ENCODE peak calls at places on chromosome 6, in ten cellular contexts. O is A549, B is cardiac muscle cell, M is psoas muscle, R is heart right ventricle, Y is Caco-2, Z is transverse colon, T is progenitor cell of endocrine pancreas, W is GM06990, P is epithelial cell of esophagus. A is an unnamed sample.

GRCh38 chr6:52417675-52418111 is 2.4 kb upstream of the EFHC1 start:
- DNase-seq in O (peak), B (no peak), M (no peak), R (no peak), Y (no peak), Z (no peak), T (no peak), W (no peak), P (peak), A (no peak)

GRCh38 chr6:48236375-48236774 is 125.4 kb upstream of the PTCHD4 start:
- DNase-seq in O (no peak), B (no peak), M (no peak), R (no peak), Y (no peak), Z (no peak), T (no peak), W (no peak), P (no peak), A (no peak)

GRCh38 chr6:51025082-51025777 is 206.6 kb downstream of the TFAP2B start:
- DNase-seq in O (no peak), B (no peak), M (peak), R (no peak), Y (no peak), Z (no peak), T (no peak), W (no peak), P (peak), A (no peak)

GRCh38 chr6:41551086-41551702 is 5.0 kb downstream of the FOXP4 start:
- DNase-seq in O (no peak), B (peak), M (no peak), R (no peak), Y (no peak), Z (no peak), T (no peak), W (no peak), P (no peak), A (no peak)

GRCh38 chr6:487956-488355 is 96.4 kb downstream of the IRF4 start:
- DNase-seq in O (no peak), B (no peak), M (no peak), R (no peak), Y (no peak), Z (peak), T (no peak), W (no peak), P (no peak), A (peak)

GRCh38 chr6:55694148-55694547 is 115.2 kb upstream of the HMGCLL1 start:
- DNase-seq in O (peak), B (peak), M (no peak), R (no peak), Y (no peak), Z (no peak), T (no peak), W (no peak), P (peak), A (no peak)

GRCh38 chr6:18034798-18035202 is 47.4 kb upstream of the KIF13A start:
- DNase-seq in O (peak), B (no peak), M (no peak), R (no peak), Y (no peak), Z (peak), T (no peak), W (no peak), P (no peak), A (no peak)

GRCh38 chr6:96755096-96755495 is 82.2 kb downstream of the GPR63 start:
- DNase-seq in O (no peak), B (no peak), M (no peak), R (no peak), Y (no peak), Z (no peak), T (no peak), W (no peak), P (no peak), A (no peak)

GRCh38 chr6:7238900-7239589 is 74.0 kb downstream of the SSR1 start:
- DNase-seq in O (peak), B (peak), M (peak), R (peak), Y (peak), Z (peak), T (peak), W (peak), P (peak), A (peak)

GRCh38 chr6:142045380-142046270 is 87.1 kb upstream of the GJE1 start:
- DNase-seq in O (peak), B (peak), M (no peak), R (no peak), Y (peak), Z (no peak), T (no peak), W (no peak), P (peak), A (no peak)

GRCh38 chr6:56752009-56752408 is 109.3 kb upstream of the DST start:
- DNase-seq in O (no peak), B (no peak), M (no peak), R (no peak), Y (no peak), Z (no peak), T (no peak), W (no peak), P (peak), A (no peak)

GRCh38 chr6:106187424-106187982 is 101.4 kb downstream of the PRDM1 start:
- DNase-seq in O (no peak), B (no peak), M (no peak), R (no peak), Y (no peak), Z (no peak), T (no peak), W (no peak), P (no peak), A (no peak)

GRCh38 chr6:136031982-136032381 is 180.5 kb downstream of the PDE7B start:
- DNase-seq in O (peak), B (peak), M (no peak), R (no peak), Y (peak), Z (no peak), T (no peak), W (no peak), P (peak), A (no peak)

GRCh38 chr6:157471895-157472686 is 91.1 kb downstream of the ZDHHC14 start:
- DNase-seq in O (no peak), B (no peak), M (no peak), R (no peak), Y (no peak), Z (no peak), T (no peak), W (no peak), P (no peak), A (no peak)

GRCh38 chr6:136520520-136520919 is 29.7 kb downstream of the MAP7 start:
- DNase-seq in O (no peak), B (no peak), M (no peak), R (no peak), Y (no peak), Z (no peak), T (no peak), W (no peak), P (peak), A (no peak)

GRCh38 chr6:55826941-55827340 is 48.4 kb downstream of the BMP5 start:
- DNase-seq in O (no peak), B (peak), M (no peak), R (no peak), Y (no peak), Z (no peak), T (no peak), W (no peak), P (peak), A (no peak)

GRCh38 chr6:33136310-33136895 is 55.9 kb downstream of the COL11A2 start:
- DNase-seq in O (no peak), B (no peak), M (no peak), R (no peak), Y (no peak), Z (no peak), T (no peak), W (no peak), P (no peak), A (no peak)

GRCh38 chr6:119314894-119315272 is 34.7 kb downstream of the MAN1A1 start:
- DNase-seq in O (no peak), B (no peak), M (no peak), R (no peak), Y (no peak), Z (no peak), T (no peak), W (no peak), P (no peak), A (no peak)

GRCh38 chr6:44627091-44627878 is 239.8 kb downstream of the CDC5L start:
- DNase-seq in O (no peak), B (no peak), M (peak), R (peak), Y (no peak), Z (peak), T (no peak), W (no peak), P (no peak), A (no peak)

GRCh38 chr6:116215414-116215813 is 38.5 kb downstream of the TSPYL4 start:
- DNase-seq in O (no peak), B (no peak), M (no peak), R (no peak), Y (no peak), Z (no peak), T (no peak), W (no peak), P (peak), A (no peak)

GRCh38 chr6:6674872-6675271 is 86.4 kb downstream of the LY86 start:
- DNase-seq in O (no peak), B (peak), M (no peak), R (no peak), Y (no peak), Z (no peak), T (no peak), W (no peak), P (peak), A (no peak)

GRCh38 chr6:5085638-5086293 is 625 bp downstream of the PPP1R3G start:
- DNase-seq in O (peak), B (peak), M (peak), R (peak), Y (peak), Z (peak), T (peak), W (peak), P (peak), A (no peak)

GRCh38 chr6:149271348-149272340 is 45.9 kb upstream of the TAB2 start:
- DNase-seq in O (no peak), B (no peak), M (no peak), R (no peak), Y (no peak), Z (peak), T (no peak), W (peak), P (no peak), A (peak)

GRCh38 chr6:79801362-79801761 is 146.0 kb downstream of the ELOVL4 start:
- DNase-seq in O (no peak), B (no peak), M (no peak), R (no peak), Y (no peak), Z (no peak), T (no peak), W (no peak), P (no peak), A (no peak)

GRCh38 chr6:2921520-2922115 is 18.5 kb upstream of the SERPINB9 start:
- DNase-seq in O (no peak), B (no peak), M (no peak), R (no peak), Y (no peak), Z (no peak), T (no peak), W (no peak), P (no peak), A (no peak)

GRCh38 chr6:45657243-45657642 is 279.5 kb upstream of the SUPT3H start:
- DNase-seq in O (no peak), B (no peak), M (no peak), R (no peak), Y (no peak), Z (no peak), T (no peak), W (no peak), P (no peak), A (no peak)

GRCh38 chr6:33018904-33019303 is 9.5 kb upstream of the HLA-DOA start:
- DNase-seq in O (no peak), B (no peak), M (peak), R (no peak), Y (no peak), Z (peak), T (no peak), W (peak), P (peak), A (no peak)

DNA sequence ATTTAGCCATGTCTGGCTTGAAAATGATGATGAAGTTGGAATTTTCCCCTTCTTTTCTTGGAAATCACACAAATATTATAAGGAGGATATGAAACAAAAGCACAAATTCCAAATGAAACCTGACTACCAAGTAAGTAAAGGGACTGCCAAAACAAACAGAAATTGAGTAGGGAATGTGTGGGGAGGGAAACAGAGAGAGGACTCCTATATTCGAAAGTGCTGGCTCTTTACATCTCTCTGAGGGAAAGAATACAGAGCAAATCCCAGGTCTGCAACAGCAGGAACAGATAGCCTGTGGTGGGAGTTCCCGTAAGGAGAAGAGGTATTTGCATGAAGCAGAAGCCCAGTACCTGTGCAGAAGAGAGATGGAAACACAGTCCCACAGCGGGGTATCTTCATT is 583.7 kb downstream of the EPM2A start:
- DNase-seq in O (no peak), B (no peak), M (no peak), R (no peak), Y (no peak), Z (no peak), T (no peak), W (no peak), P (no peak), A (no peak)
- TF ChIP-seq CTCF in O (no peak), B (no peak), M (no peak), R (no peak), Y (no peak), Z (no peak), T (no peak), W (no peak), P (no peak), A (no peak)

DNA sequence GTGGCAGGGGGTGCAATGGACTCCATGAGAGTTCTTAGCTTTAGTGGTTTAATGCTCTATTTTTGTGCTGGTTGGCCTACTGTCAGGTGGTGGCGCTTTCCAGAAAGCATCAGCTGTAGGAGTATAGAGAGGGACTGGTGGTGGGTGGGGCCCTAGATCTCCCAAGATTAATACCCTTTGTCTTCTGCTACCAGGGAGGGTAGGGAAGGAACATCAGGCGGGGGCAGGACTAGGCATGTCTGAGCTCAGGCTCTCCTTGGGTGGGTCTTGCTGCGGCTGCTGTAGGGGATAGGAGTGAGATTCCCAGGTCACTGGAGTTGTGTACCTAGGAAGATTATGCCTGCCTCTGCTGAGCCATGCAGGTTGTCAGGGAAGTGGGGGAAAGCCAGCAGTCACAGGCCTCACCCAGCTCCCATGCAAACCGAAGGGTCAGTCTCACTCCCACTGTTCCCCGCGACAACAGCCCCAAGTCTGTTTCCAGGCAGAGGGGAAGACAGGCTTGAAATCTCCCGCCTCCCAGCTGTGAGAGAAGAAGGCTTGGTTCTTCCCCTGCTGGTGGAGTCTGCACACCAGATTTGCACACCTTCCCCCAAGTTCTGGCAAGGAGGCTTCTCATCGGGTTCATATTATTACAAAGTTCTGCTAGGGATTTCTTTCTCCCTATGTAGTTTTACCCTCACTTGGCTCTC is 46.7 kb upstream of the PKIB start:
- DNase-seq in O (no peak), B (no peak), M (no peak), R (no peak), Y (no peak), Z (no peak), T (no peak), W (no peak), P (peak), A (no peak)
- TF ChIP-seq CTCF in O (no peak), B (no peak), M (no peak), R (no peak), Y (no peak), Z (no peak), T (no peak), W (no peak), P (peak), A (no peak)

GRCh38 chr6:169159331-169159730 is 94.3 kb downstream of the THBS2 start:
- DNase-seq in O (no peak), B (no peak), M (no peak), R (no peak), Y (no peak), Z (no peak), T (no peak), W (no peak), P (no peak), A (no peak)

GRCh38 chr6:169157474-169158181 is 96.0 kb downstream of the THBS2 start:
- DNase-seq in O (no peak), B (no peak), M (no peak), R (no peak), Y (no peak), Z (no peak), T (no peak), W (no peak), P (no peak), A (no peak)

GRCh38 chr6:169158750-169159149 is 94.9 kb downstream of the THBS2 start:
- DNase-seq in O (no peak), B (no peak), M (no peak), R (no peak), Y (no peak), Z (no peak), T (no peak), W (no peak), P (no peak), A (no peak)

GRCh38 chr6:169156108-169156821 is 97.4 kb downstream of the THBS2 start:
- DNase-seq in O (no peak), B (no peak), M (no peak), R (no peak), Y (no peak), Z (no peak), T (no peak), W (no peak), P (no peak), A (no peak)

DNA sequence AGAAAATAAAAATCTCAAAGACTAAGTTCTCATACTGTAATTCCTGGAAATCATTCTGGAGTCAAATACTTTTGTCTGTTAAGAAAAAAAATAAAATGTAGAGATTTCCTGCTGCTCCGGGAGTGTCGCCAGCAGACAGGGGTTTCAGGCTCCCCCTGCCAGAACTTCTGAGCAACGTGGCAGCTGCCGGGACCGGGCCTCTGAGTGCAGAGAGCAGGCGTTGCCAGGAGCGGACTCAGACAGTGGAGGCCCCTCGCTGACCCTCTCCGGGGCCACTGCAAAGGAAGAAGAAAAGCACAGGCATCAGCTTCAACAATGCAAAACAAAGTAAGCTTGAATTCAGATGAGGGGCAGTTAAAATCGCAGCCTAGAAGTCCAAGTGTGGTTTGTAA is 95.5 kb downstream of the THBS2 start:
- DNase-seq in O (no peak), B (no peak), M (peak), R (peak), Y (no peak), Z (no peak), T (no peak), W (no peak), P (no peak), A (no peak)
- TF ChIP-seq CTCF in O (no peak), B (peak), M (no peak), R (no peak), Y (no peak), Z (no peak), T (no peak), W (no peak), P (no peak), A (no peak)

DNA sequence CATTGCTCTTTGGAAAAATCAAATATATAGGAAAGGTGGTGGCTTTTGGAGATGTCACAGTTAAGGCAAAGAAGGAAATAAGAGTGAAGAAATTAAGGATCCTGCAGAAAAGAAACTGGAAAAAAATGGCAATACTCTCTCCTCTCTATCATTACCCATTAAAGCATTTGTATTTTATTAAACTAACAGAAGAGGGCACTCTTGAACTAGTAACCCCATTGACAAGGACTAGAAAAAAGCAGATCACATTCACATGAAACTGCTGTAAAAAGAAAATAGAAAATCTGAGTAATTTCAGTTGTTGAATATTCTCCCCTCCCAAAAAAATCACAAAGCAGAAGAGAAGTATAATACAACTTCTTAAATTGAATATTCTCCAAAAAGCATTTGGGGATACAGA is 104.1 kb upstream of the SLC35B3 start:
- DNase-seq in O (peak), B (peak), M (no peak), R (no peak), Y (no peak), Z (no peak), T (no peak), W (no peak), P (peak), A (no peak)
- TF ChIP-seq CTCF in O (no peak), B (no peak), M (peak), R (no peak), Y (no peak), Z (no peak), T (peak), W (peak), P (peak), A (no peak)